ENCODE peak calls at places on chromosomes 1 and 21, in seven cellular contexts. B is BE2C, L is EH, M is NCI-H187 treated with DMSO at 0.1 percent for 48 hours, F is AG04450, Q is RCC 7860, P is sciatic nerve. A is an unnamed sample.

GRCh38 chr1:61169634-61170033 is 87.3 kb downstream of the NFIA start:
- DNase-seq in B (no peak), L (no peak), M (no peak), P (no peak), Q (no peak), F (no peak), A (no peak)

GRCh38 chr1:200405273-200405672 is 4.6 kb downstream of the ZNF281 start:
- DNase-seq in Q (no peak), F (no peak), B (no peak), M (no peak), P (no peak), L (no peak), A (no peak)

GRCh38 chr1:8274396-8274795 is 43.5 kb upstream of the SLC45A1 start:
- DNase-seq in L (no peak), P (no peak), B (no peak), F (no peak), Q (no peak), M (no peak), A (no peak)

GRCh38 chr1:43308635-43309580 is 8.1 kb downstream of the TIE1 start:
- DNase-seq in F (no peak), P (peak), Q (no peak), M (no peak), B (no peak), L (no peak), A (no peak)

GRCh38 chr21:26892151-26892550 is 46.9 kb upstream of the ADAMTS1 start:
- DNase-seq in M (no peak), F (no peak), B (no peak), Q (no peak), L (no peak), P (no peak), A (no peak)

GRCh38 chr1:210438928-210439841 is 110.5 kb downstream of the HHAT start:
- DNase-seq in Q (peak), M (no peak), B (no peak), P (no peak), F (peak), L (peak), A (no peak)

GRCh38 chr1:68322837-68323687 is 90.7 kb upstream of the WLS start:
- DNase-seq in F (no peak), M (peak), Q (peak), B (no peak), L (peak), P (no peak), A (no peak)

GRCh38 chr1:27435566-27436203 is 43.3 kb downstream of the GPR3 start:
- DNase-seq in F (no peak), L (no peak), Q (no peak), P (no peak), B (no peak), M (no peak), A (peak)

GRCh38 chr1:118954286-118954890 is 33.8 kb downstream of the TBX15 start:
- DNase-seq in M (no peak), B (no peak), Q (peak), P (no peak), F (no peak), L (peak), A (no peak)

GRCh38 chr1:201602413-201603265 is 63.7 kb downstream of the NAV1 start:
- DNase-seq in L (peak), F (peak), B (no peak), Q (peak), M (no peak), P (no peak), A (no peak)

GRCh38 chr21:14520535-14520934 is 25.6 kb downstream of the SAMSN1 start:
- DNase-seq in B (no peak), P (no peak), M (no peak), L (no peak), Q (no peak), F (no peak), A (peak)

GRCh38 chr1:210072129-210072528 is 134.1 kb downstream of the SYT14 start:
- DNase-seq in M (no peak), L (peak), F (no peak), Q (no peak), B (no peak), P (no peak), A (no peak)

A was measured in erythroblast.